ENCODE peak calls at places on chromosomes 1 and 21, in six cellular contexts. G is SK-N-SH, W is osteoblast, I is GM23338, J is IMR-90, C is hepatocyte. M is an unnamed sample.

GRCh38 chr1:55402676-55403464 is 187.7 kb upstream of the USP24 start:
- DNase-seq in G (no peak), W (no peak), I (no peak), J (peak; percentile 73), C (no peak), M (peak; percentile 68)

GRCh38 chr1:182575540-182576149 is 13.4 kb downstream of the RNASEL start:
- DNase-seq in G (no peak), W (no peak), I (no peak), J (peak; percentile 55), C (peak; percentile 63), M (peak; percentile 66)

GRCh38 chr1:213201380-213202155 is 150.5 kb downstream of the RPS6KC1 start:
- DNase-seq in G (no peak), W (no peak), I (no peak), J (peak; percentile 10), C (peak; percentile 20), M (no peak)

GRCh38 chr1:16204634-16205332 is 7.7 kb downstream of the ARHGEF19 start:
- DNase-seq in G (peak; percentile 62), W (peak; percentile 72), I (peak; percentile 73), J (no peak), C (peak; percentile 64), M (no peak)

GRCh38 chr1:220876511-220877347 is 2.5 kb upstream of the HLX start:
- DNase-seq in G (peak; percentile 2), W (no peak), I (peak; percentile 84), J (no peak), C (peak; percentile 46), M (no peak)

GRCh38 chr1:204043680-204044079 is 29.2 kb upstream of the SOX13 start:
- DNase-seq in G (no peak), W (no peak), I (no peak), J (no peak), C (no peak), M (no peak)

GRCh38 chr1:106568575-106568974 is 487.9 kb upstream of the PRMT6 start:
- DNase-seq in G (no peak), W (no peak), I (no peak), J (no peak), C (no peak), M (no peak)

GRCh38 chr21:46154955-46155513 is 345 bp downstream of the FTCD start:
- DNase-seq in G (no peak), W (peak; percentile 65), I (no peak), J (no peak), C (peak; percentile 3), M (no peak)

GRCh38 chr1:2979191-2980072 is 41.8 kb upstream of the ACTRT2 start:
- DNase-seq in G (peak; percentile 11), W (peak; percentile 58), I (no peak), J (no peak), C (no peak), M (no peak)

GRCh38 chr1:201095581-201096531 is 16.4 kb downstream of the CACNA1S start:
- DNase-seq in G (no peak), W (no peak), I (no peak), J (no peak), C (no peak), M (no peak)

GRCh38 chr1:236141447-236142357 is 637 bp upstream of the GPR137B start:
- DNase-seq in G (peak; percentile 76), W (peak; percentile 96), I (peak; percentile 83), J (peak; percentile 56), C (peak; percentile 63), M (peak; percentile 54)

GRCh38 chr1:35298464-35298863 is 30.0 kb downstream of the ZMYM4 start:
- DNase-seq in G (peak; percentile 44), W (peak; percentile 69), I (peak; percentile 77), J (peak; percentile 36), C (peak; percentile 48), M (peak; percentile 16)

GRCh38 chr1:151292207-151293030 is 10.3 kb downstream of the ZNF687 start:
- DNase-seq in G (peak; percentile 45), W (peak; percentile 87), I (peak; percentile 64), J (no peak), C (no peak), M (no peak)

GRCh38 chr1:217562229-217562878 is 68.5 kb downstream of the GPATCH2 start:
- DNase-seq in G (no peak), W (no peak), I (no peak), J (peak; percentile 86), C (no peak), M (peak; percentile 95)

GRCh38 chr1:16927711-16928485 is 6.2 kb downstream of the CROCC start:
- DNase-seq in G (peak; percentile 52), W (peak; percentile 84), I (no peak), J (no peak), C (no peak), M (no peak)

GRCh38 chr1:45465277-45465676 is 25.7 kb downstream of the TESK2 start:
- DNase-seq in G (no peak), W (no peak), I (no peak), J (no peak), C (no peak), M (no peak)

GRCh38 chr1:28565726-28566125 is 12.8 kb downstream of the TRNAU1AP start:
- DNase-seq in G (no peak), W (no peak), I (no peak), J (no peak), C (no peak), M (no peak)

GRCh38 chr21:36297938-36298572 is 21.9 kb upstream of the MORC3 start:
- DNase-seq in G (no peak), W (peak; percentile 89), I (no peak), J (peak; percentile 15), C (peak; percentile 67), M (no peak)

GRCh38 chr1:221503268-221503667 is 238.6 kb downstream of the DUSP10 start:
- DNase-seq in G (no peak), W (peak; percentile 46), I (no peak), J (no peak), C (no peak), M (no peak)

DNA sequence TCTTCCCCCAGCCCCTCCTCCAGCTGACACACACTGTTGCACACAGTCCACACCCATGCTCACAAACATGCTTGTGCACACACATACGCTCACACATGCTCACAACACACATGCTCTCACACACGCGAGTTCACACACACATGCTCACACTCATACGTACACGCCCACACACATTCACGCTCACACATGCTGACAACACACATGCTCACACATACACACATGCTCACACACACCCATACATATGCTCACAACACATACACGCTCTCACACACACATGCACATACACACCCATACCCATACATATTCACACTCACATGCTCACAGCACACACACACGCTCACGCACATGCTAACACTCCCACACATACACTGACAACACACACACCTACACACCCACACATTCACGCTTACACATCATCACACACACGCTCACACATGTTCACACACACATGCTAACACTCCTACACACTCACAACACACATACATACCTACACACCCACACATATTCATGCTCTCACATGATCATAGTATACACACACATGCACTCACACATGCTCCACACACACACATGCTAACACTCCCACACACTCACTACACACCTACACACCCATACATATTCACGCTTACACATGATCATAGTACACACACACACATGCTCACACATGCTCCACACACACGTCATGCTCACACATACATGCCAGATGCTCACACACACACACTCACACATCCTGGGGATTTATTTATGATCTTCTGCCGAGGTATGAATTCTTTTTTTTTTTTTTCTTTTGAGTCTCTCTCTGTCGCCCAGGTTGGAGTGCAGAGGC is 10.7 kb downstream of the DRAXIN start:
- DNase-seq in G (no peak), W (peak; percentile 8), I (no peak), J (no peak), C (no peak), M (no peak)
- H4K20me1 ChIP-seq in G (no peaks in the 10 kb centered on the region), W (no peaks in the 10 kb centered on the region), I (no peaks in the 10 kb centered on the region), J (no peaks in the 10 kb centered on the region), C (no peaks in the 10 kb centered on the region), M (peaks cover 31% of the 10 kb centered on the region)

GRCh38 chr1:82697965-82698364 is 897.2 kb downstream of the ADGRL2 start:
- DNase-seq in G (no peak), W (no peak), I (no peak), J (no peak), C (no peak), M (no peak)
- H4K20me1 ChIP-seq in G (no peaks in the 10 kb centered on the region), W (no peaks in the 10 kb centered on the region), I (no peaks in the 10 kb centered on the region), J (no peaks in the 10 kb centered on the region), C (no peaks in the 10 kb centered on the region), M (no peaks in the 10 kb centered on the region)

GRCh38 chr1:942411-942821 is 16.6 kb downstream of the NOC2L start:
- DNase-seq in G (peak; percentile 74), W (no peak), I (peak; percentile 70), J (no peak), C (peak; percentile 61), M (no peak)

GRCh38 chr1:942864-943533 is 16.1 kb downstream of the NOC2L start:
- DNase-seq in G (no peak), W (peak; percentile 91), I (no peak), J (peak; percentile 61), C (peak; percentile 54), M (peak; percentile 55)

GRCh38 chr1:945910-946565 is 13.0 kb downstream of the NOC2L start:
- DNase-seq in G (no peak), W (no peak), I (no peak), J (no peak), C (no peak), M (no peak)

GRCh38 chr1:943545-944340 is 15.3 kb downstream of the NOC2L start:
- DNase-seq in G (no peak), W (no peak), I (no peak), J (no peak), C (no peak), M (no peak)

GRCh38 chr1:944341-945325 is 14.4 kb downstream of the NOC2L start:
- DNase-seq in G (peak; percentile 85), W (no peak), I (no peak), J (peak; percentile 83), C (no peak), M (peak; percentile 54)
- H4K20me1 ChIP-seq in G (no peaks in the 10 kb centered on the region), W (peaks cover 15% of the 10 kb centered on the region), I (no peaks in the 10 kb centered on the region), J (peaks cover 12% of the 10 kb centered on the region), C (no peaks in the 10 kb centered on the region), M (peaks cover 37% of the 10 kb centered on the region)

GRCh38 chr1:110227774-110228173 is 17.7 kb downstream of the KCNC4 start:
- DNase-seq in G (no peak), W (peak; percentile 73), I (no peak), J (no peak), C (no peak), M (no peak)

GRCh38 chr1:110228386-110228785 is 18.3 kb downstream of the KCNC4 start:
- DNase-seq in G (no peak), W (no peak), I (no peak), J (no peak), C (no peak), M (no peak)

GRCh38 chr1:110228853-110229252 is 18.7 kb downstream of the KCNC4 start:
- DNase-seq in G (no peak), W (no peak), I (no peak), J (no peak), C (no peak), M (no peak)

GRCh38 chr1:110230381-110231199 is 20.5 kb downstream of the KCNC4 start:
- DNase-seq in G (peak; percentile 62), W (peak; percentile 74), I (no peak), J (no peak), C (no peak), M (no peak)

DNA sequence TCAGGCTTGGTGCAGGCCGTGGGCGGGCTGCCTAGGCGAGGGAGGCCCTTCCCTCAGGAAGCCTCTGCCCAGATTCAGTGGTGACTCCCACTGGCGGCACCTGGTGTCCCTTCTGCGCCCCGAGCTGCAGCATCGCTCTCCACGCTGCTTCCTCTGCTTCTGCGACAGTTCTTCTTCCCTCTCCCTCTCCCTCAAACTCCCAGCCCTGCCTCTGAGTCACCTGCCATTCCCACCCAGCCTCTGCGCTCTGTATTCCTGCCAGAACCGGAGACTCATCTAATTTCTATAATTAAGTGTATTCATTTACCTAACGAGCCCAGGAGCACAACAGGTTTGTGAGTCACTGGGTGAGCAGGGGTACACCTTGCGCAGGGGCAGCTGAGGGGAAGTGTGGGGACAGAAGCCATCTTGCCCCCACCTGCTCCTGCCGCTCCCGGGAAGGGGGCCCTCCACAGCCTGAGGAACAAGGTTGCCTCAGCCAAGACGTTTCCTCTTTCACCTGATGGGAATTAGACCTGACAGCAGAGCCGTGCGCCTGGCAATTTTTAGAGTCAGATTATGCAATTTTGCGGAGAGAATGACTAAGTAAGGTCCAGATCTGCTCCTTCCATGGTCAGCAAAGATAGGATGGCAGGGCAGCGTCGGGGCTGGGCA is 19.4 kb downstream of the KCNC4 start:
- DNase-seq in G (peak; percentile 43), W (peak; percentile 78), I (peak; percentile 42), J (no peak), C (no peak), M (no peak)
- H4K20me1 ChIP-seq in G (no peaks in the 10 kb centered on the region), W (no peaks in the 10 kb centered on the region), I (no peaks in the 10 kb centered on the region), J (no peaks in the 10 kb centered on the region), C (no peaks in the 10 kb centered on the region), M (no peaks in the 10 kb centered on the region)

M was measured in astrocyte.